ENCODE peak calls at places on chromosomes 11 and 22, in eight cellular contexts. O is psoas muscle; X is CD8-positive, alpha-beta T cell; G is mammary epithelial cell; I is mucosa of descending colon; C is CD4-positive, alpha-beta T cell; J is neural crest cell; Y is fibroblast of villous mesenchyme. M is an unnamed sample.

GRCh38 chr22:29700206-29700948 is 19.4 kb upstream of the CABP7 start:
- DNase-seq in Y (no peak), G (no peak), C (no peak), O (no peak), I (no peak), J (no peak), X (no peak), M (no peak)

GRCh38 chr11:28738549-28738948 is 630.4 kb downstream of the METTL15 start:
- DNase-seq in X (no peak), I (no peak), O (no peak), C (no peak), Y (no peak), G (peak; percentile 73), J (no peak), M (no peak)

GRCh38 chr22:40385041-40385782 is 14.8 kb downstream of the SGSM3 start:
- DNase-seq in Y (no peak), I (peak; percentile 49), O (no peak), J (no peak), C (no peak), G (no peak), X (peak; percentile 29), M (peak; percentile 70)

GRCh38 chr11:118343981-118344521 is at the start of gene CD3G:
- DNase-seq in I (peak; percentile 37), C (peak; percentile 77), O (no peak), J (no peak), G (no peak), Y (no peak), X (peak; percentile 83), M (no peak)

GRCh38 chr11:44611687-44612437 is 46.4 kb downstream of the CD82 start:
- DNase-seq in G (peak; percentile 21), X (peak; percentile 79), Y (no peak), J (no peak), I (peak; percentile 29), O (no peak), C (peak; percentile 51), M (peak; percentile 77)

GRCh38 chr22:35010543-35010942 is 55.4 kb upstream of the ISX start:
- DNase-seq in X (no peak), I (no peak), O (no peak), Y (no peak), C (no peak), J (no peak), G (no peak), M (no peak)

GRCh38 chr11:63212742-63213141 is 30.7 kb downstream of the SLC22A25 start:
- DNase-seq in O (no peak), X (no peak), I (peak; percentile 12), C (no peak), G (peak; percentile 9), J (peak; percentile 20), Y (peak; percentile 19), M (peak; percentile 24)

GRCh38 chr11:126990716-126991480 is 9.7 kb downstream of the KIRREL3 start:
- DNase-seq in C (no peak), O (no peak), Y (no peak), G (no peak), X (no peak), I (no peak), J (no peak), M (no peak)

GRCh38 chr11:126518996-126519351 is 163.5 kb downstream of the ST3GAL4 start:
- DNase-seq in Y (no peak), G (no peak), O (no peak), C (no peak), J (no peak), I (no peak), X (no peak), M (no peak)

GRCh38 chr11:135037828-135038227 is 625.8 kb upstream of the B3GAT1 start:
- DNase-seq in X (no peak), G (no peak), I (no peak), J (no peak), Y (no peak), O (no peak), C (no peak), M (no peak)

GRCh38 chr11:13160302-13160701 is 117.3 kb upstream of the BMAL1 start:
- DNase-seq in O (no peak), Y (no peak), C (no peak), I (no peak), X (no peak), J (no peak), G (peak; percentile 89), M (no peak)

GRCh38 chr22:46574993-46575914 is 37.8 kb upstream of the CELSR1 start:
- DNase-seq in J (no peak), G (peak; percentile 33), C (no peak), X (no peak), Y (no peak), I (peak; percentile 61), O (peak; percentile 59), M (no peak)

GRCh38 chr22:19941365-19942070 is at the start of the genes COMT and TXNRD2:
- DNase-seq in G (peak; percentile 54), Y (peak; percentile 69), C (peak; percentile 56), I (peak; percentile 76), O (peak; percentile 88), J (peak; percentile 53), X (peak; percentile 73), M (peak; percentile 90)

GRCh38 chr22:45239378-45240136 is 1.1 kb downstream of the KIAA0930 start:
- DNase-seq in O (peak; percentile 48), C (no peak), I (no peak), J (no peak), X (no peak), Y (no peak), G (no peak), M (no peak)

GRCh38 chr11:44595964-44596381 is 30.5 kb downstream of the CD82 start:
- DNase-seq in O (peak; percentile 87), I (no peak), J (no peak), C (no peak), G (no peak), X (no peak), Y (no peak), M (no peak)

GRCh38 chr22:41001722-41002122 is 50.5 kb downstream of the RBX1 start:
- DNase-seq in I (no peak), J (no peak), Y (peak; percentile 19), G (peak; percentile 82), C (no peak), X (no peak), O (no peak), M (no peak)

GRCh38 chr11:77214557-77214956 is 86.5 kb downstream of the MYO7A start:
- DNase-seq in I (no peak), X (peak; percentile 4), C (no peak), G (no peak), O (no peak), Y (no peak), J (no peak), M (no peak)

GRCh38 chr11:43789700-43790443 is 90.8 kb upstream of the ALKBH3 start:
- DNase-seq in I (no peak), C (no peak), X (no peak), J (no peak), G (peak; percentile 74), O (no peak), Y (peak; percentile 16), M (no peak)

GRCh38 chr11:47216141-47216798 is 1.5 kb downstream of the DDB2 start:
- DNase-seq in I (peak; percentile 78), X (peak; percentile 57), G (peak; percentile 81), O (no peak), C (peak; percentile 32), Y (peak; percentile 72), J (no peak), M (peak; percentile 61)
- TF ChIP-seq CTCF in I (no peak), X (no peak), G (no peak), O (no peak), C (no peak), Y (no peak), J (no peak), M (peak; percentile 39)

GRCh38 chr11:32290783-32291182 is 144.6 kb downstream of the WT1 start:
- DNase-seq in C (no peak), I (no peak), O (no peak), G (peak; percentile 33), X (no peak), Y (no peak), J (peak; percentile 11), M (no peak)

GRCh38 chr11:32289701-32290100 is 145.6 kb downstream of the WT1 start:
- DNase-seq in J (no peak), C (no peak), G (no peak), O (no peak), I (no peak), X (no peak), Y (no peak), M (no peak)

GRCh38 chr11:32288276-32288675 is 147.1 kb downstream of the WT1 start:
- DNase-seq in C (no peak), G (no peak), X (no peak), O (no peak), I (no peak), J (no peak), Y (no peak), M (no peak)
- TF ChIP-seq CTCF in C (no peak), G (no peak), X (no peak), O (no peak), I (no peak), J (no peak), Y (no peak), M (no peak)

GRCh38 chr11:116842117-116842516 is 4.7 kb upstream of the APOA1 start:
- DNase-seq in C (no peak), I (no peak), O (no peak), J (no peak), X (no peak), G (no peak), Y (no peak), M (no peak)

GRCh38 chr11:116840746-116841296 is 3.4 kb upstream of the APOA1 start:
- DNase-seq in Y (no peak), I (no peak), O (peak; percentile 30), X (no peak), C (no peak), J (no peak), G (no peak), M (no peak)

GRCh38 chr11:116838321-116839084 is 1.1 kb upstream of the APOA1 start:
- DNase-seq in O (peak; percentile 17), I (no peak), Y (no peak), X (no peak), J (no peak), C (no peak), G (no peak), M (no peak)

GRCh38 chr11:116842909-116843308 is 5.5 kb upstream of the APOA1 start:
- DNase-seq in G (no peak), O (peak; percentile 23), I (no peak), X (no peak), C (no peak), J (no peak), Y (no peak), M (no peak)

DNA sequence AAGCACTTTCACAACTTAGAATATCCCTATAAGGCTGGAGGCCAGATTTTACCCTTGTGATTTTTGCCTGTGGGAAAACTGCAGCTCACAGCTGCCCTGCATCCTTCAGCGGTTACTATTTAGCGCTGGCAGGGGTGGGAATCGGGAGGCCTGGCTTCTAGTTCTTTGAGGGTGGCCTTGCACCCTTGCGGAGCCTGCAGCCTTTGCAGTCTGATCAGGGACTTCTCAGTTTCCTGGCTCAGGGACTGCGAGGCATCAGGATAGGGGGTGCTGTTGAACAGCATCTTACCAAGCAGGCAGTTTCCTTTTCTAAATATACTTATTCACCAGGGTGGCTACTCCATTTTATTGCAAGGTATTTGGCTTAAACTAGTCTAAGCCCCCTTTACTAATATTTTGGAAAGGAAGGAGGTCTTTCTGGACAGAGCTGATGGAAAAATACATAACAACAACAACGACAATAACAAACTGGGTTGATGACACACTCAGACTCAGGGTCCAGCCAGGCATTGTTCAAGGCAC is 2.9 kb upstream of the APOA1 start:
- DNase-seq in J (no peak), I (no peak), O (peak; percentile 49), X (no peak), Y (peak; percentile 55), C (no peak), G (no peak), M (no peak)
- TF ChIP-seq CTCF in J (no peak), I (no peak), O (no peak), X (no peak), Y (peak; percentile 47), C (peak; percentile 14), G (peak; percentile 9), M (peak; percentile 2)

GRCh38 chr11:55501014-55501413 is 53.3 kb upstream of the OR4C15 start:
- DNase-seq in Y (no peak), G (no peak), O (no peak), X (no peak), I (no peak), C (no peak), J (no peak), M (no peak)
- TF ChIP-seq CTCF in Y (no peak), G (no peak), O (no peak), X (no peak), I (no peak), C (no peak), J (no peak), M (no peak)

M was measured in GM10248.